ENCODE peak calls at places on chromosomes 4 and X, in eight cellular contexts. W, D, V, A, N, Q, C and X are unnamed samples.

GRCh38 chrX:37420179-37420578 is 71.0 kb downstream of the PRRG1 start:
- DNase-seq in Q (no peak), V (no peak), A (no peak), C (no peak), D (no peak), N (no peak), W (no peak), X (no peak)

GRCh38 chrX:49884290-49884862 is 5.1 kb downstream of the USP27X start:
- DNase-seq in D (peak; percentile 33), A (peak; percentile 66), Q (peak; percentile 78), C (peak; percentile 30), V (peak; percentile 83), N (peak; percentile 55), W (no peak), X (no peak)

GRCh38 chr4:87985097-87985886 is 9.8 kb downstream of the SPP1 start:
- DNase-seq in Q (peak; percentile 71), C (peak; percentile 83), A (peak; percentile 58), V (peak; percentile 91), W (no peak), D (peak; percentile 62), N (peak; percentile 41), X (no peak)

GRCh38 chr4:7140062-7140691 is 52.2 kb upstream of the SORCS2 start:
- DNase-seq in C (no peak), N (no peak), Q (no peak), A (peak; percentile 49), D (no peak), W (no peak), V (no peak), X (no peak)

GRCh38 chr4:4647041-4647440 is 105.2 kb upstream of the STX18 start:
- DNase-seq in V (no peak), W (no peak), N (no peak), C (no peak), D (no peak), A (no peak), Q (no peak), X (peak; percentile 21)

GRCh38 chrX:16479206-16479869 is 170.6 kb upstream of the S100G start:
- DNase-seq in A (no peak), C (peak; percentile 21), W (no peak), N (no peak), Q (no peak), V (no peak), D (no peak), X (no peak)

GRCh38 chrX:19702856-19703255 is 184.5 kb downstream of the SH3KBP1 start:
- DNase-seq in V (no peak), N (no peak), D (no peak), Q (no peak), W (no peak), C (no peak), A (no peak), X (no peak)

GRCh38 chr4:133982533-133983224 is 218.9 kb downstream of the PABPC4L start:
- DNase-seq in W (no peak), D (no peak), Q (no peak), C (no peak), A (no peak), V (no peak), N (no peak), X (peak; percentile 46)

GRCh38 chr4:158870282-158871049 is 101.6 kb downstream of the FNIP2 start:
- DNase-seq in C (no peak), N (no peak), D (peak; percentile 66), A (no peak), W (no peak), V (no peak), Q (no peak), X (no peak)

GRCh38 chrX:33195698-33196097 is 15.7 kb downstream of the DMD start:
- DNase-seq in C (no peak), Q (no peak), D (no peak), V (no peak), N (no peak), W (no peak), A (no peak), X (no peak)

GRCh38 chrX:110418220-110418856 is 59.7 kb downstream of the RTL9 start:
- DNase-seq in V (no peak), W (no peak), N (no peak), C (peak; percentile 26), A (no peak), D (peak; percentile 34), Q (no peak), X (no peak)

GRCh38 chr4:118888666-118889312 is at the start of gene SYNPO2:
- DNase-seq in W (peak; percentile 31), A (peak; percentile 88), C (peak; percentile 74), Q (peak; percentile 88), N (peak; percentile 10), V (peak; percentile 95), D (peak; percentile 83), X (peak; percentile 43)